ENCODE peak calls at places on chromosomes 13 and 19, in eight cellular contexts. C is fibroblast of lung, L is gastrocnemius medialis, D is Peyer's patch, A is heart right ventricle, T is lower lobe of right lung, H is neural progenitor cell, M is adipocyte. V is an unnamed sample.

GRCh38 chr19:708154-709141 is at the start of gene PALM:
- DNase-seq in T (no peak), L (no peak), A (peak; percentile 58), C (no peak), M (peak; percentile 80), D (no peak), H (peak; percentile 80), V (no peak)

GRCh38 chr13:99356216-99357089 is 49.3 kb upstream of the GPR183 start:
- DNase-seq in T (peak; percentile 56), L (no peak), M (peak; percentile 38), D (peak; percentile 72), C (peak; percentile 87), H (no peak), A (peak; percentile 31), V (no peak)

GRCh38 chr19:35911790-35912189 is 3.7 kb upstream of the TYROBP start:
- DNase-seq in A (no peak), C (no peak), H (no peak), D (no peak), M (no peak), L (no peak), T (peak; percentile 58), V (peak; percentile 82)

GRCh38 chr13:102856603-102857002 is 10.8 kb downstream of the ERCC5 start:
- DNase-seq in C (no peak), D (no peak), A (peak; percentile 58), H (no peak), T (peak; percentile 54), M (no peak), L (peak; percentile 17), V (peak; percentile 33)

GRCh38 chr13:59562924-59563323 is 600.8 kb downstream of the DIAPH3 start:
- DNase-seq in L (no peak), H (no peak), C (no peak), A (no peak), T (no peak), D (no peak), M (no peak), V (no peak)

GRCh38 chr19:46428278-46429141 is at the start of gene PNMA8C:
- DNase-seq in M (peak; percentile 75), T (peak; percentile 71), C (peak; percentile 52), A (peak; percentile 80), L (no peak), H (peak; percentile 97), D (peak; percentile 41), V (peak; percentile 68)

GRCh38 chr13:74218291-74218690 is 84.1 kb upstream of the KLF12 start:
- DNase-seq in D (no peak), A (no peak), M (no peak), T (no peak), C (no peak), H (no peak), L (no peak), V (no peak)

GRCh38 chr13:79447741-79448140 is 33.2 kb upstream of the NDFIP2 start:
- DNase-seq in M (no peak), H (peak; percentile 25), C (no peak), D (no peak), A (no peak), L (no peak), T (no peak), V (no peak)

GRCh38 chr19:27676334-27676733 is 1536.6 kb downstream of the UQCRFS1 start:
- DNase-seq in L (no peak), M (no peak), H (no peak), D (no peak), A (no peak), C (no peak), T (no peak), V (no peak)

GRCh38 chr13:43666403-43666802 is 120.4 kb downstream of the ENOX1 start:
- DNase-seq in H (no peak), D (no peak), T (no peak), M (no peak), A (no peak), L (no peak), C (no peak), V (no peak)

GRCh38 chr13:43665388-43665787 is 121.4 kb downstream of the ENOX1 start:
- DNase-seq in H (no peak), T (no peak), C (no peak), D (no peak), L (no peak), M (no peak), A (no peak), V (no peak)

GRCh38 chr13:43662976-43663375 is 123.8 kb downstream of the ENOX1 start:
- DNase-seq in T (no peak), H (peak; percentile 4), L (no peak), D (no peak), M (no peak), A (no peak), C (peak; percentile 6), V (no peak)

GRCh38 chr13:43663474-43664090 is 123.2 kb downstream of the ENOX1 start:
- DNase-seq in T (no peak), D (no peak), C (peak; percentile 47), M (peak; percentile 58), A (no peak), H (no peak), L (no peak), V (no peak)

GRCh38 chr13:43664700-43665191 is 122.0 kb downstream of the ENOX1 start:
- DNase-seq in L (no peak), A (peak; percentile 9), M (peak; percentile 71), H (peak; percentile 76), C (peak; percentile 79), T (no peak), D (no peak), V (peak; percentile 14)
- H3K4me1 ChIP-seq in L (peaks cover 3% of the 10 kb centered on the region), A (peaks cover 9% of the 10 kb centered on the region), M (peaks cover 32% of the 10 kb centered on the region), H (peaks cover 69% of the 10 kb centered on the region), C (peaks cover 7% of the 10 kb centered on the region), T (peaks cover 6% of the 10 kb centered on the region), D (no peaks in the 10 kb centered on the region), V (no peaks in the 10 kb centered on the region)

GRCh38 chr19:5632241-5632612 is 9.3 kb downstream of the SAFB start:
- DNase-seq in H (no peak), M (no peak), A (no peak), C (no peak), L (no peak), D (no peak), T (no peak), V (no peak)
- H3K4me1 ChIP-seq in H (no peaks in the 10 kb centered on the region), M (peaks cover 77% of the 10 kb centered on the region), A (peaks cover 37% of the 10 kb centered on the region), C (peaks cover 10% of the 10 kb centered on the region), L (peaks cover 67% of the 10 kb centered on the region), D (peaks cover 5% of the 10 kb centered on the region), T (peaks cover 82% of the 10 kb centered on the region), V (peaks cover 45% of the 10 kb centered on the region)

GRCh38 chr13:25846227-25846984 is 205.4 kb downstream of the SHISA2 start:
- DNase-seq in C (no peak), H (no peak), L (no peak), A (no peak), D (no peak), T (no peak), M (no peak), V (no peak)

GRCh38 chr13:25840261-25840660 is 211.6 kb downstream of the SHISA2 start:
- DNase-seq in L (no peak), C (no peak), H (no peak), A (no peak), M (peak; percentile 16), D (no peak), T (no peak), V (no peak)

GRCh38 chr13:25840931-25841330 is 210.9 kb downstream of the SHISA2 start:
- DNase-seq in C (no peak), A (no peak), H (no peak), M (no peak), L (no peak), T (no peak), D (no peak), V (no peak)

GRCh38 chr13:25844559-25845434 is 207.0 kb downstream of the SHISA2 start:
- DNase-seq in C (peak; percentile 37), A (no peak), L (no peak), T (no peak), M (peak; percentile 34), H (no peak), D (no peak), V (no peak)

GRCh38 chr13:25843692-25844091 is 208.1 kb downstream of the SHISA2 start:
- DNase-seq in A (no peak), L (no peak), T (no peak), D (no peak), C (no peak), H (no peak), M (no peak), V (no peak)
- H3K4me1 ChIP-seq in A (no peaks in the 10 kb centered on the region), L (no peaks in the 10 kb centered on the region), T (peaks cover 11% of the 10 kb centered on the region), D (no peaks in the 10 kb centered on the region), C (no peaks in the 10 kb centered on the region), H (peaks cover 21% of the 10 kb centered on the region), M (no peaks in the 10 kb centered on the region), V (no peaks in the 10 kb centered on the region)

GRCh38 chr19:50330365-50331078 is 1.3 kb upstream of the KCNC3 start:
- DNase-seq in D (peak; percentile 86), T (peak; percentile 91), H (peak; percentile 98), L (peak; percentile 67), A (peak; percentile 87), C (no peak), M (peak; percentile 49), V (peak; percentile 82)
- H3K4me1 ChIP-seq in D (peaks cover 13% of the 10 kb centered on the region), T (peaks cover 40% of the 10 kb centered on the region), H (peaks cover 10% of the 10 kb centered on the region), L (peaks cover 38% of the 10 kb centered on the region), A (peaks cover 8% of the 10 kb centered on the region), C (no peaks in the 10 kb centered on the region), M (peaks cover 13% of the 10 kb centered on the region), V (peaks cover 87% of the 10 kb centered on the region)

DNA sequence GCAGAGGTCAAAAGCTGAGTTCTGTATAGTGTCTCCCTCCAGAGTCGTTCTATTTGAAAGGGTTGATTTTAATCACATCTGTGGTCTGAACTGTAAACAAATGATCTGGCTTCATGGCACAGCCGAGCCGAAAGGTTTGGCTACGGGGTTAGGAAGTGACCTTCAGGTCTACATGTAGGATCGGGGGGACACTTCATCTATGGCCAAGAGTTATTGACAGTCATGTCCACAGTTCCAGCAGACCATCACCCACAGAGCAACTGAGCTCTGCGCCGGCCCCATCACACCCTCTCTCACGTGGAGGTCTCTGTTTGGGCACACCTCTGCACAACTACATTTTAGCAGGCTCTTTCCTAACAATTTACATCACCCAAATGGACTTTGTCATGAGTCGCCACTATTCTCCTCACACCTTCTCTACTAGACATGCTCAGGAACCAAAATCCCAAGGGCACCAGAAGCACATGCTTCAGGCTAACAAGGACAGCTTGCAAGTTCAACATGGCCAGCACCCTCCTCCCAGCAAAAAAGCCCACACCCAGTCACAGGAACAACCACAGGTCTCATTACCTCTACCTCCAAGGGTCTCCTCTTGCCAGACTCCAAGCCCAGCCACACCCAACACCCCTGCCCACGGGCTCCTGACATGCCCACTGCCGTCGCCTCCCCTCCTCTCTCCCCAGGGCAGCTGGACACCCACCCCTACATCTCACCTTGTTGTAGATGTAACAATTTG is 36.1 kb upstream of the EPHX3 start:
- DNase-seq in M (no peak), T (no peak), H (no peak), L (no peak), A (no peak), D (no peak), C (peak; percentile 53), V (no peak)
- H3K4me1 ChIP-seq in M (peaks cover 28% of the 10 kb centered on the region), T (peaks cover 68% of the 10 kb centered on the region), H (no peaks in the 10 kb centered on the region), L (peaks cover 75% of the 10 kb centered on the region), A (peaks cover 59% of the 10 kb centered on the region), D (no peaks in the 10 kb centered on the region), C (peaks cover 30% of the 10 kb centered on the region), V (peaks cover 76% of the 10 kb centered on the region)

V was measured in body of pancreas.